ENCODE peak calls at places on chromosomes 16 and 17, in five cellular contexts. One of them, this sample, is unnamed.

GRCh38 chr17:59652119-59652518 is 32.4 kb downstream of the CLTC start:
- DNase-seq in activated naive CD8-positive, alpha-beta T cell treated with anti-CD3 and anti-CD28 coated beads, Interleukin-2, amount 50 U/mL, for 24 hours: no peak
- DNase-seq in central memory CD4-positive, alpha-beta T cell: no peak
- DNase-seq in CD4-positive, CD25-positive, alpha-beta regulatory T cell: no peak
- DNase-seq in transverse colon: no peak
- DNase-seq in this sample: no peak

GRCh38 chr16:15780805-15781204 is 76.0 kb downstream of the MYH11 start:
- DNase-seq in transverse colon: no peak
- DNase-seq in CD4-positive, CD25-positive, alpha-beta regulatory T cell: no peak
- DNase-seq in central memory CD4-positive, alpha-beta T cell: no peak
- DNase-seq in activated naive CD8-positive, alpha-beta T cell treated with anti-CD3 and anti-CD28 coated beads, Interleukin-2, amount 50 U/mL, for 24 hours: no peak
- DNase-seq in this sample: no peak

GRCh38 chr16:1096164-1097082 is at the start of gene C1QTNF8:
- DNase-seq in central memory CD4-positive, alpha-beta T cell: no peak
- DNase-seq in activated naive CD8-positive, alpha-beta T cell treated with anti-CD3 and anti-CD28 coated beads, Interleukin-2, amount 50 U/mL, for 24 hours: no peak
- DNase-seq in transverse colon: no peak
- DNase-seq in CD4-positive, CD25-positive, alpha-beta regulatory T cell: no peak
- DNase-seq in this sample: no peak

GRCh38 chr17:1494736-1495253 is 2.3 kb upstream of the MYO1C start:
- DNase-seq in central memory CD4-positive, alpha-beta T cell: no peak
- DNase-seq in CD4-positive, CD25-positive, alpha-beta regulatory T cell: no peak
- DNase-seq in transverse colon: no peak
- DNase-seq in activated naive CD8-positive, alpha-beta T cell treated with anti-CD3 and anti-CD28 coated beads, Interleukin-2, amount 50 U/mL, for 24 hours: no peak
- DNase-seq in this sample: no peak

GRCh38 chr16:65312071-65312470 is 190.2 kb upstream of the CDH11 start:
- DNase-seq in activated naive CD8-positive, alpha-beta T cell treated with anti-CD3 and anti-CD28 coated beads, Interleukin-2, amount 50 U/mL, for 24 hours: no peak
- DNase-seq in CD4-positive, CD25-positive, alpha-beta regulatory T cell: no peak
- DNase-seq in transverse colon: no peak
- DNase-seq in central memory CD4-positive, alpha-beta T cell: no peak
- DNase-seq in this sample: no peak

GRCh38 chr17:74157366-74157765 is 46.1 kb upstream of the RPL38 start:
- DNase-seq in transverse colon: no peak
- DNase-seq in CD4-positive, CD25-positive, alpha-beta regulatory T cell: no peak
- DNase-seq in central memory CD4-positive, alpha-beta T cell: no peak
- DNase-seq in activated naive CD8-positive, alpha-beta T cell treated with anti-CD3 and anti-CD28 coated beads, Interleukin-2, amount 50 U/mL, for 24 hours: no peak
- DNase-seq in this sample: no peak

GRCh38 chr17:6546069-6546718 is 10.2 kb downstream of the PITPNM3 start:
- DNase-seq in CD4-positive, CD25-positive, alpha-beta regulatory T cell: no peak
- DNase-seq in activated naive CD8-positive, alpha-beta T cell treated with anti-CD3 and anti-CD28 coated beads, Interleukin-2, amount 50 U/mL, for 24 hours: no peak
- DNase-seq in central memory CD4-positive, alpha-beta T cell: no peak
- DNase-seq in transverse colon: no peak
- DNase-seq in this sample: no peak

GRCh38 chr17:4480929-4481898 is 17.5 kb upstream of the SPNS2 start:
- DNase-seq in activated naive CD8-positive, alpha-beta T cell treated with anti-CD3 and anti-CD28 coated beads, Interleukin-2, amount 50 U/mL, for 24 hours: peak; percentile 61
- DNase-seq in transverse colon: peak; percentile 81
- DNase-seq in CD4-positive, CD25-positive, alpha-beta regulatory T cell: peak; percentile 28
- DNase-seq in central memory CD4-positive, alpha-beta T cell: peak; percentile 18
- DNase-seq in this sample: peak; percentile 89

GRCh38 chr16:58094791-58095574 is 34.2 kb downstream of the CFAP20 start:
- DNase-seq in central memory CD4-positive, alpha-beta T cell: no peak
- DNase-seq in CD4-positive, CD25-positive, alpha-beta regulatory T cell: no peak
- DNase-seq in activated naive CD8-positive, alpha-beta T cell treated with anti-CD3 and anti-CD28 coated beads, Interleukin-2, amount 50 U/mL, for 24 hours: no peak
- DNase-seq in transverse colon: no peak
- DNase-seq in this sample: no peak

GRCh38 chr17:32822996-32823395 is 53.9 kb downstream of the MYO1D start:
- DNase-seq in CD4-positive, CD25-positive, alpha-beta regulatory T cell: no peak
- DNase-seq in transverse colon: no peak
- DNase-seq in activated naive CD8-positive, alpha-beta T cell treated with anti-CD3 and anti-CD28 coated beads, Interleukin-2, amount 50 U/mL, for 24 hours: no peak
- DNase-seq in central memory CD4-positive, alpha-beta T cell: no peak
- DNase-seq in this sample: no peak

GRCh38 chr17:6160188-6160555 is 90.0 kb downstream of the WSCD1 start:
- DNase-seq in activated naive CD8-positive, alpha-beta T cell treated with anti-CD3 and anti-CD28 coated beads, Interleukin-2, amount 50 U/mL, for 24 hours: no peak
- DNase-seq in transverse colon: no peak
- DNase-seq in CD4-positive, CD25-positive, alpha-beta regulatory T cell: no peak
- DNase-seq in central memory CD4-positive, alpha-beta T cell: no peak
- DNase-seq in this sample: no peak

GRCh38 chr16:50259334-50260205 is 6.8 kb upstream of the ADCY7 start:
- DNase-seq in activated naive CD8-positive, alpha-beta T cell treated with anti-CD3 and anti-CD28 coated beads, Interleukin-2, amount 50 U/mL, for 24 hours: no peak
- DNase-seq in transverse colon: peak; percentile 38
- DNase-seq in central memory CD4-positive, alpha-beta T cell: no peak
- DNase-seq in CD4-positive, CD25-positive, alpha-beta regulatory T cell: no peak
- DNase-seq in this sample: peak; percentile 44

This sample was measured in DND-41.